ENCODE peak calls at places on chromosomes 7 and 10, in six cellular contexts. S is brain pericyte; H is HCEC 1CT; D is SK-N-SH; O is activated CD4-positive, alpha-beta T cell treated with anti-CD3 and anti-CD28 coated beads, Interleukin-2, amount 10 ng/mL, durations not matched to agents 7 days and 5 days; R is A549. U is an unnamed sample.

GRCh38 chr7:46160861-46161260 is 239.8 kb upstream of the IGFBP3 start:
- DNase-seq in O (no peak), D (no peak), R (no peak), H (no peak), S (no peak), U (no peak)

GRCh38 chr10:17735166-17735941 is 16.6 kb upstream of the TMEM236 start:
- DNase-seq in H (no peak), O (no peak), D (no peak), S (no peak), R (no peak), U (no peak)

GRCh38 chr10:7035111-7035761 is 375.6 kb downstream of the SFMBT2 start:
- DNase-seq in H (no peak), O (no peak), R (no peak), S (no peak), D (no peak), U (no peak)

GRCh38 chr10:15046626-15047025 is 2.9 kb downstream of the OLAH start:
- DNase-seq in H (peak; percentile 17), O (no peak), R (no peak), S (peak; percentile 36), D (no peak), U (peak; percentile 30)

GRCh38 chr10:110008518-110009339 is 945 bp downstream of the ADD3 start:
- DNase-seq in R (peak; percentile 25), S (no peak), D (peak; percentile 25), H (no peak), O (peak; percentile 67), U (peak; percentile 59)

GRCh38 chr7:148697256-148697841 is 1.4 kb upstream of the CUL1 start:
- DNase-seq in S (no peak), O (peak; percentile 21), H (no peak), R (no peak), D (peak; percentile 55), U (no peak)

GRCh38 chr7:142438923-142439515 is 181.2 kb upstream of the PRSS58 start:
- DNase-seq in O (no peak), R (no peak), S (no peak), H (no peak), D (no peak), U (peak; percentile 35)

GRCh38 chr10:34288634-34289033 is 526.5 kb downstream of the PARD3 start:
- DNase-seq in R (peak; percentile 38), H (peak; percentile 45), S (no peak), O (no peak), D (no peak), U (peak; percentile 96)

GRCh38 chr10:78899098-78899754 is 169.5 kb upstream of the ZMIZ1 start:
- DNase-seq in R (no peak), D (no peak), S (no peak), H (no peak), O (no peak), U (no peak)

GRCh38 chr7:50449881-50450690 is at the start of gene FIGNL1:
- DNase-seq in O (peak; percentile 83), R (peak; percentile 82), H (peak; percentile 71), S (no peak), D (peak; percentile 94), U (peak; percentile 74)

GRCh38 chr10:6607187-6607586 is 27.1 kb upstream of the PRKCQ start:
- DNase-seq in H (no peak), O (peak; percentile 71), D (no peak), S (no peak), R (no peak), U (no peak)

GRCh38 chr7:127594490-127594889 is 954 bp downstream of the FSCN3 start:
- DNase-seq in O (no peak), H (no peak), S (no peak), D (no peak), R (no peak), U (no peak)